ENCODE peak calls at places on chromosome 22, in nine cellular contexts. F is tibial nerve, N is pancreas, T is transverse colon, A is mesendoderm, X is left ventricle myocardium inferior, D is tibial artery, V is A549, E is heart right ventricle. O is an unnamed sample.

GRCh38 chr22:22877523-22878210 is 9.9 kb upstream of the IGLL5 start:
- DNase-seq in F (no peak), N (peak; percentile 49), T (peak; percentile 76), A (peak; percentile 81), X (peak; percentile 50), D (no peak), V (peak; percentile 61), E (peak; percentile 67), O (no peak)

GRCh38 chr22:28497188-28497587 is 182.5 kb downstream of the TTC28 start:
- DNase-seq in F (no peak), N (no peak), T (no peak), A (no peak), X (no peak), D (no peak), V (no peak), E (no peak), O (no peak)

GRCh38 chr22:21768435-21768834 is 32.8 kb upstream of the YPEL1 start:
- DNase-seq in F (no peak), N (no peak), T (no peak), A (no peak), X (no peak), D (no peak), V (no peak), E (no peak), O (no peak)

GRCh38 chr22:27250418-27250817 is 551.1 kb downstream of the MN1 start:
- DNase-seq in F (no peak), N (no peak), T (no peak), A (no peak), X (no peak), D (peak; percentile 53), V (no peak), E (no peak), O (no peak)

GRCh38 chr22:26599505-26599904 is 9.6 kb upstream of the TPST2 start:
- DNase-seq in F (no peak), N (no peak), T (no peak), A (no peak), X (no peak), D (no peak), V (no peak), E (no peak), O (no peak)

GRCh38 chr22:43910178-43910695 is 13.4 kb upstream of the PNPLA3 start:
- DNase-seq in F (no peak), N (no peak), T (no peak), A (no peak), X (no peak), D (no peak), V (no peak), E (no peak), O (no peak)

GRCh38 chr22:43884600-43885318 is 7.1 kb downstream of the PNPLA5 start:
- DNase-seq in F (peak; percentile 49), N (peak; percentile 51), T (peak; percentile 49), A (peak; percentile 73), X (peak; percentile 59), D (no peak), V (peak; percentile 48), E (peak; percentile 71), O (no peak)

GRCh38 chr22:17120281-17120680 is 879 bp downstream of the TMEM121B start:
- DNase-seq in F (no peak), N (peak; percentile 56), T (peak; percentile 34), A (peak; percentile 90), X (peak; percentile 55), D (no peak), V (peak; percentile 27), E (peak; percentile 71), O (no peak)

GRCh38 chr22:28474248-28474647 is 205.4 kb downstream of the TTC28 start:
- DNase-seq in F (no peak), N (no peak), T (no peak), A (no peak), X (no peak), D (no peak), V (no peak), E (no peak), O (no peak)

DNA sequence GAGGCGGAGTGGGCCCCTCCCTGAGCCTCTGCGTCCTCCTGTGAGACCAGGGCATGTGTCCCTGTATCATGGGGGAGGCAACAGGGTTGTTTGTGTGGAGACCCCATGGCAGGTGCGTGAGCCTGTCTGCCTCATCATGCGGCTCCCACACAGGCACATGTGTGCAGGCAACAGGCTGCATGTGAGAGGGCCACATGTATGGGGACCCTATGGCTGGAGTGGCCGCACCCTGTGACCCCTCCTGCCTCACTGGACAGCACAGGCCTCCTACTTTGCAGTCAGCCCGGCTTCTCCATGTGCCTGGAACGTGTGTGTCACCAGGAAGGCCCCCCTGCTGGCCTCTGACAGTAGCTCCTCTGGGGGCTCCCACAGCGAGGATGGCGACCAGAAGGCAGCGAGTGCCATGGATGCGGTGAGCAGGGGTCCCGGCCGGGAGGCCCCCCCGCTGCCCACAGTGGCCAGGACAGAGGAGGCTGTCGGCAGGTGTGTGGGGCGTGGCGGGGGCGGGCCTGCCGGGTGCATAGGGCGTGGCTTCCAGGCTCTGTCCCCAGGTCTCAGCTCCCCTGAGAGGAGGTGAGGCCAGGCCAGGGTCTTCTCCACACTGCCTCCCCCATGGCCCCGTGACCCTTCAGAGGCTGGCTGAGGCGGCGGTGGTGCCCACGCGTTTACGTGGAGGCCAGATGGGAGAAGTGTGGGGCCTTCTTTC is 34.1 kb downstream of the SBF1 start:
- DNase-seq in F (no peak), N (no peak), T (no peak), A (no peak), X (no peak), D (no peak), V (no peak), E (no peak), O (no peak)
- H3K27ac ChIP-seq in F (no peak overlapping the region), N (no peak overlapping the region), T (no peak overlapping the region), A (no peak overlapping the region), X (no peak overlapping the region), D (no peak overlapping the region), V (no peak overlapping the region), E (no peak overlapping the region), O (no peak overlapping the region)

GRCh38 chr22:50308986-50309600 is 1.6 kb upstream of the PLXNB2 start:
- DNase-seq in F (no peak), N (no peak), T (no peak), A (no peak), X (no peak), D (peak; percentile 69), V (no peak), E (no peak), O (no peak)

GRCh38 chr22:50307891-50308596 is 598 bp upstream of the PLXNB2 start:
- DNase-seq in F (no peak), N (peak; percentile 56), T (no peak), A (no peak), X (no peak), D (peak; percentile 77), V (no peak), E (no peak), O (no peak)

GRCh38 chr22:50306753-50307749 is at the start of gene PLXNB2:
- DNase-seq in F (peak; percentile 64), N (peak; percentile 84), T (peak; percentile 85), A (peak; percentile 88), X (peak; percentile 88), D (peak; percentile 91), V (peak; percentile 77), E (peak; percentile 87), O (no peak)

GRCh38 chr22:50309601-50309991 is 2.1 kb upstream of the PLXNB2 start:
- DNase-seq in F (no peak), N (no peak), T (no peak), A (no peak), X (no peak), D (no peak), V (no peak), E (no peak), O (no peak)

GRCh38 chr22:50308597-50308935 is 1.1 kb upstream of the PLXNB2 start:
- DNase-seq in F (peak; percentile 62), N (no peak), T (peak; percentile 78), A (peak; percentile 27), X (peak; percentile 92), D (peak; percentile 93), V (peak; percentile 50), E (peak; percentile 89), O (peak; percentile 95)
- H3K27ac ChIP-seq in F (peak overlapping the region; percentile 80), N (peak overlapping the region; percentile 33), T (peak overlapping the region; percentile 80), A (no peak overlapping the region), X (peak overlapping the region; percentile 91), D (peak overlapping the region; percentile 92), V (peak overlapping the region; percentile 100), E (peak overlapping the region; percentile 85), O (peak overlapping the region; percentile 81)

DNA sequence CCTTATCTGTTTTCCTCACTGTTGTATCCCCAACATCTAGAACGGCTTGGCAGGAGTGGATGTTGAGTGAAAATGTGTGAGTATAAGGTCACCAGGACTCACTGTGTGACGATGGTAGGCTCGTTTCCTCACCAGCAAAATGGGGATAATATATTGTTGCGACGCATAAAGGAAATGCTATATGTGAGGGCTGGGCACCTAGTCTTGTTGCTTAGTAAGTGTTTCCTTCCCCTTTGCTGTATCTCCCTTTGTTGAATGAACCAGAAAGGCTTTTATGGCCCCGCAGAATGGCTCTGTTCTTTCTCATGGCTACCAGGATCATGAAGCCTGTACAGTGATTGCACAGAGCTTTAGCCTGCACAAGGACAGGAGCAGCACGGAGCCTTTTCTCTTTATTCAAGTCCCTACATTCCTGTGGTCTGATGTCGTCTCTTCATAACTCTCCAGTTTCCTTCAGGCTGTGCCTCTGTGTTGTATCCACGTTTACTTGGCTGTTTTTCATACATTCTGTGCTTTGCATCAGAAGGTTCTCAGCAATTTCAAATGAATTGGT is 5.4 kb downstream of the TNRC6B start:
- DNase-seq in F (no peak), N (no peak), T (peak; percentile 33), A (peak; percentile 67), X (no peak), D (no peak), V (no peak), E (no peak), O (no peak)
- H3K27ac ChIP-seq in F (peak overlapping the region; percentile 9), N (no peak overlapping the region), T (peak overlapping the region; percentile 91), A (no peak overlapping the region), X (peak overlapping the region; percentile 93), D (peak overlapping the region; percentile 16), V (no peak overlapping the region), E (peak overlapping the region; percentile 45), O (peak overlapping the region; percentile 59)

GRCh38 chr22:46971776-46972150 is 209.3 kb downstream of the TBC1D22A start:
- DNase-seq in F (no peak), N (no peak), T (no peak), A (no peak), X (no peak), D (no peak), V (no peak), E (no peak), O (no peak)
- H3K27ac ChIP-seq in F (no peak overlapping the region), N (peak overlapping the region; percentile 30), T (no peak overlapping the region), A (no peak overlapping the region), X (peak overlapping the region; percentile 79), D (no peak overlapping the region), V (no peak overlapping the region), E (peak overlapping the region; percentile 81), O (peak overlapping the region; percentile 42)

O was measured in esophagus muscularis mucosa.